ENCODE peak calls at places on chromosomes 11 and 22, in six cellular contexts. G is cardiac fibroblast, E is fibroblast of lung, Z is coronary artery, W is nephron progenitor cell, S is WTC11. X is an unnamed sample.
A peak's percentile ranks its signal among the peaks of the same experiment; 100 is the strongest.

GRCh38 chr11:82889133-82890001 is 10.9 kb downstream of the PRCP start:
- DNase-seq in G (no peak), E (no peak), Z (no peak), W (peak; percentile 14), S (no peak), X (no peak)

GRCh38 chr11:7143908-7144307 is 55.1 kb downstream of the RBMXL2 start:
- DNase-seq in G (peak; percentile 54), E (no peak), Z (no peak), W (no peak), S (no peak), X (peak; percentile 1)

GRCh38 chr11:269146-269890 is 8.9 kb upstream of the NLRP6 start:
- DNase-seq in G (peak; percentile 24), E (no peak), Z (no peak), W (no peak), S (no peak), X (no peak)

GRCh38 chr22:17436382-17436951 is 67.2 kb downstream of the CECR2 start:
- DNase-seq in G (peak; percentile 48), E (peak; percentile 20), Z (no peak), W (peak; percentile 12), S (no peak), X (no peak)

GRCh38 chr11:65291613-65292012 is 23.1 kb upstream of the CDC42EP2 start:
- DNase-seq in G (peak; percentile 87), E (peak; percentile 61), Z (no peak), W (no peak), S (no peak), X (peak; percentile 67)

GRCh38 chr11:47020793-47021624 is 84.4 kb downstream of the CSTPP1 start:
- DNase-seq in G (peak; percentile 17), E (peak; percentile 42), Z (no peak), W (no peak), S (no peak), X (peak; percentile 2)

GRCh38 chr11:2792376-2793250 is 92.8 kb upstream of the KCNQ1OT1 start:
- DNase-seq in G (no peak), E (no peak), Z (peak; percentile 64), W (peak; percentile 2), S (peak; percentile 12), X (no peak)

GRCh38 chr11:67640021-67640757 is 626 bp upstream of the TBX10 start:
- DNase-seq in G (peak; percentile 60), E (peak; percentile 19), Z (no peak), W (peak; percentile 81), S (peak; percentile 89), X (peak; percentile 28)

GRCh38 chr22:29270475-29271271 is 2.6 kb downstream of the EWSR1 start:
- DNase-seq in G (peak; percentile 39), E (peak; percentile 62), Z (no peak), W (no peak), S (no peak), X (peak; percentile 68)

GRCh38 chr22:37763012-37763411 is 44.7 kb upstream of the GCAT start:
- DNase-seq in G (no peak), E (no peak), Z (no peak), W (no peak), S (no peak), X (no peak)

GRCh38 chr11:76601272-76601671 is 69.3 kb downstream of the LRRC32 start:
- DNase-seq in G (no peak), E (no peak), Z (no peak), W (no peak), S (no peak), X (no peak)

GRCh38 chr11:2303627-2304155 is 1.9 kb downstream of the TSPAN32 start:
- DNase-seq in G (no peak), E (no peak), Z (peak; percentile 70), W (no peak), S (no peak), X (no peak)

GRCh38 chr11:122772945-122773344 is 65.4 kb upstream of the CRTAM start:
- DNase-seq in G (peak; percentile 74), E (peak; percentile 78), Z (no peak), W (no peak), S (no peak), X (no peak)

GRCh38 chr22:38353142-38353629 is 36.0 kb upstream of the CSNK1E start:
- DNase-seq in G (peak; percentile 59), E (peak; percentile 21), Z (no peak), W (peak; percentile 80), S (peak; percentile 77), X (peak; percentile 24)

GRCh38 chr22:26923498-26923897 is 266.1 kb downstream of the MIAT start:
- DNase-seq in G (no peak), E (no peak), Z (no peak), W (no peak), S (peak; percentile 30), X (no peak)

GRCh38 chr22:20610757-20611156 is 103.3 kb downstream of the MED15 start:
- DNase-seq in G (no peak), E (no peak), Z (no peak), W (no peak), S (no peak), X (no peak)

GRCh38 chr11:71247551-71248250 is 4.7 kb downstream of the SHANK2 start:
- DNase-seq in G (no peak), E (no peak), Z (peak; percentile 45), W (no peak), S (peak; percentile 68), X (no peak)

GRCh38 chr11:118442903-118443589 is 6.8 kb downstream of the KMT2A start:
- DNase-seq in G (no peak), E (no peak), Z (no peak), W (no peak), S (no peak), X (no peak)

GRCh38 chr22:27336151-27337090 is 465.1 kb downstream of the MN1 start:
- DNase-seq in G (no peak), E (peak; percentile 93), Z (no peak), W (no peak), S (no peak), X (no peak)

GRCh38 chr22:37999640-38000272 is 15.4 kb upstream of the SOX10 start:
- DNase-seq in G (peak; percentile 63), E (peak; percentile 85), Z (no peak), W (no peak), S (no peak), X (peak; percentile 5)

GRCh38 chr11:86790867-86791849 is 9.2 kb upstream of the PRSS23 start:
- DNase-seq in G (no peak), E (no peak), Z (no peak), W (no peak), S (no peak), X (no peak)

DNA sequence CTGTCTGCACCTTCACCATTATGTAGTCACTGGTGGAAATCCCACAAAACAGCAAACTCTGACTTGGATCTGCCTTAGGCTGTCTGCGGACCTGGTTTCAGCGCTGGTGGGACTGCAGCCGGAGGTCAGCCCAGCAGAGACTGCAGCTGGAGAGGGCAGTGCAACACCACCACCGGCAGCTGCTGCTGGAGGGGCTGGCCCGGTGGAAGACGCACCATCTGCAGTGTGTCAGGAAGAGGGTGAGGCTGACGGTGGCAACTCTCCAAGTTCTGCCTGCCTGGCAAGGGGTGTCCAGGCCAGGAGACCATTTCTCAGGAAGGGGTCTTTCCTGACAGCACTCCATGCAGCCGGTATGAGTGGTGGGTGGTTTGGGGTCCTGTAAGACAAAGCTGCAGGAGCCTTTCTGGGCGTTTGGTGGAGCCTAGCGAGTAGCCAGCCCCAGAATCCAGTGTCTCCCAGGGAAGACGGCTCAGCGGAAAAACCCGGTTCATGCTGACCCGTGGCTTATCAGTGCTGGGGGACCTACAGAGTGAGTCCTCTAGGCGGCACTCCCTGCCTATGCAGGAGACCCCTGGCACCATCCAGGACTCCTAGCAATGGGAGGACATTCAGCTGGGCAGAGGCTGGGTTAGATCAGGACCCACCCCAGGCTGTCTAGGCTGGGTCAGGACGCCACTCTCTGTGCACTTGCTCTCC is 50.8 kb downstream of the PISD start:
- DNase-seq in G (no peak), E (no peak), Z (no peak), W (no peak), S (no peak), X (no peak)
- TF ChIP-seq CTCF in G (no peak), E (no peak), Z (no peak), W (no peak), S (no peak), X (no peak)

GRCh38 chr22:24137595-24137994 is 43.7 kb upstream of the SUSD2 start:
- DNase-seq in G (peak; percentile 75), E (peak; percentile 67), Z (no peak), W (no peak), S (no peak), X (peak; percentile 76)

GRCh38 chr22:24134090-24134846 is 47.0 kb upstream of the SUSD2 start:
- DNase-seq in G (no peak), E (peak; percentile 36), Z (no peak), W (peak; percentile 68), S (no peak), X (no peak)

GRCh38 chr22:24128631-24129601 is 52.4 kb upstream of the SUSD2 start:
- DNase-seq in G (no peak), E (no peak), Z (no peak), W (no peak), S (no peak), X (no peak)

GRCh38 chr22:24129980-24130379 is 51.3 kb upstream of the SUSD2 start:
- DNase-seq in G (no peak), E (no peak), Z (no peak), W (no peak), S (no peak), X (no peak)

DNA sequence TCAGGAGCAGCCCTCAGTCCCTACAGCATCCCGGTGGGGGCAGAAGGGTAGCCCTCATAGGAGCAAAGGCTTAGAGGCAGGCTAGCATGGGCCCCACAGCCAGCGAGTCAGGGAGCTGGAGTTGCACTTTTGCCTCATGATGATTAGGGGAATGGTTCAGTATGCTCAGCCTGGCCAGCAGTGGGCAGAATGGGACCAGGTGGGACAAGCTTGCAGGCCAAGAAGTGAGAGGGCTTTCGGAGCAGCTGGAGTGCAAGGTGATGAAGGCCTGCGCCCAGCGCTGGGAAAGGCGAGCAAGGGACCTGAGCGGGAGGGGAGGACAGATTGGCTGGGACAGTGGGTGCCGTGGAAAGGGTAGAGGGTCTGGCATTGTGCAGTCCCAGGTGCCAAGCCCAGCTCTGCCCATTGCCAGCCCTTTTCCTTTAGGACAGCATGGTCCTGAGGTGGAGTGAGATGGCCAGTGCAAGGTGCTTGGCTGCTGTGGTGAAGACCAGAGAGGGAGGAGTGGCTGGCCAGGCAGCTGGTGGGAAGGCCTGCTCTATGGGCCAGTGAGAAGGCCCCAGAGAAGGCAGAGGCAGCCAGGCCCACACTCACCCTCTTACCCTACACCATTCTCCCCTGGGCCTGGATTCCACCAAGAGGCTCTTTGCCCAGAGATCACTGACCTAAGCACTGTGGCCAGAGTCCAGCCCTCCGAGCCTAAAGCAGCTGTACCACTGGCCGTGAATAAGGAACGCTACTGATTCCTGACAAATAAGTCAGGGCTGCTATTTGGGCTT is 47.9 kb upstream of the SUSD2 start:
- DNase-seq in G (peak; percentile 15), E (no peak), Z (no peak), W (no peak), S (peak; percentile 42), X (no peak)
- TF ChIP-seq CTCF in G (peak; percentile 36), E (peak; percentile 48), Z (peak; percentile 41), W (no peak), S (no peak), X (peak; percentile 53)

DNA sequence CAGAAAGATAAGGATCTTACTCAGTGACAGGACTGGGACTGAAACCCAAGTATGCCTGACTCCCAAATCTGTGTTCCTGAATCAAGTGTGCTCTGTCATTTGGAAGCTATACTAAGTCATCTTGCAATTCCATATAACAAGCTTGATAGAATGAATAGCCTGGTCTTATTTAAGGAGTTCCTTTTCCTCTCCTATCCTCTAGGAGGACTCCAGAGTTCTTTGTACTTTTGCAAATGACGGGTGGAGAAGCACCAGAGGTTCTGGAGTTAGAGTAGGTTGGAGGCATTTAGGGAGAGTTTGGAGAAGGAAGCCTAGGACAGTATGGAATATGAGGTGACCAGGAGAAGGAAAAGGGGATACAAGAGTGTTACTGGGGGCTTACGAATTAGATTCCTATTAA is 92.9 kb upstream of the RCN1 start:
- DNase-seq in G (no peak), E (no peak), Z (no peak), W (no peak), S (no peak), X (no peak)
- TF ChIP-seq CTCF in G (no peak), E (no peak), Z (no peak), W (no peak), S (no peak), X (peak; percentile 13)

GRCh38 chr11:44863231-44863630 is 87.5 kb downstream of the TP53I11 start:
- DNase-seq in G (no peak), E (peak; percentile 37), Z (no peak), W (no peak), S (no peak), X (no peak)
- TF ChIP-seq CTCF in G (no peak), E (no peak), Z (no peak), W (no peak), S (no peak), X (no peak)